ENCODE peak calls at places on chromosomes 7 and 10, in nine cellular contexts. One of them, this sample, is unnamed.
A peak's percentile ranks its signal among the peaks of the same experiment; 100 is the strongest.

GRCh38 chr7:92678291-92678920 is 88.2 kb upstream of the FAM133B start:
- DNase-seq in HAP-1: no peak
- DNase-seq in iris pigment epithelial cell: no peak
- DNase-seq in AG20443: no peak
- DNase-seq in stimulated activated CD8-positive, alpha-beta memory T cell treated with anti-CD3 and anti-CD28 coated beads, Interleukin-2, amount 100 ng/mL, for 1 hour: no peak
- DNase-seq in Panc1: no peak
- DNase-seq in sciatic nerve: no peak
- DNase-seq in stimulated activated CD4-positive, alpha-beta T cell treated with anti-CD3 and anti-CD28 coated beads, TNF-alpha, amount 100 ng/mL, for 4 hours: no peak
- DNase-seq in AG10803: no peak
- DNase-seq in this sample: no peak

GRCh38 chr10:12130237-12130872 is 878 bp downstream of the SEC61A2 start:
- DNase-seq in sciatic nerve: no peak
- DNase-seq in HAP-1: peak; percentile 83
- DNase-seq in Panc1: peak; percentile 24
- DNase-seq in stimulated activated CD8-positive, alpha-beta memory T cell treated with anti-CD3 and anti-CD28 coated beads, Interleukin-2, amount 100 ng/mL, for 1 hour: no peak
- DNase-seq in AG10803: peak; percentile 71
- DNase-seq in stimulated activated CD4-positive, alpha-beta T cell treated with anti-CD3 and anti-CD28 coated beads, TNF-alpha, amount 100 ng/mL, for 4 hours: no peak
- DNase-seq in iris pigment epithelial cell: peak; percentile 71
- DNase-seq in AG20443: peak; percentile 68
- DNase-seq in this sample: peak; percentile 45

GRCh38 chr7:538764-539685 is 19.4 kb upstream of the PDGFA start:
- DNase-seq in AG20443: no peak
- DNase-seq in sciatic nerve: no peak
- DNase-seq in stimulated activated CD8-positive, alpha-beta memory T cell treated with anti-CD3 and anti-CD28 coated beads, Interleukin-2, amount 100 ng/mL, for 1 hour: no peak
- DNase-seq in AG10803: no peak
- DNase-seq in stimulated activated CD4-positive, alpha-beta T cell treated with anti-CD3 and anti-CD28 coated beads, TNF-alpha, amount 100 ng/mL, for 4 hours: no peak
- DNase-seq in HAP-1: no peak
- DNase-seq in Panc1: no peak
- DNase-seq in iris pigment epithelial cell: no peak
- DNase-seq in this sample: no peak

GRCh38 chr10:133357293-133358151 is at the start of gene FUOM:
- DNase-seq in stimulated activated CD8-positive, alpha-beta memory T cell treated with anti-CD3 and anti-CD28 coated beads, Interleukin-2, amount 100 ng/mL, for 1 hour: no peak
- DNase-seq in AG10803: peak; percentile 15
- DNase-seq in iris pigment epithelial cell: peak; percentile 41
- DNase-seq in AG20443: peak; percentile 95
- DNase-seq in HAP-1: peak; percentile 75
- DNase-seq in sciatic nerve: peak; percentile 78
- DNase-seq in stimulated activated CD4-positive, alpha-beta T cell treated with anti-CD3 and anti-CD28 coated beads, TNF-alpha, amount 100 ng/mL, for 4 hours: peak; percentile 63
- DNase-seq in Panc1: no peak
- DNase-seq in this sample: peak; percentile 74

GRCh38 chr10:77419979-77420378 is 217.6 kb downstream of the KCNMA1 start:
- DNase-seq in AG10803: no peak
- DNase-seq in stimulated activated CD8-positive, alpha-beta memory T cell treated with anti-CD3 and anti-CD28 coated beads, Interleukin-2, amount 100 ng/mL, for 1 hour: no peak
- DNase-seq in HAP-1: no peak
- DNase-seq in sciatic nerve: no peak
- DNase-seq in AG20443: no peak
- DNase-seq in iris pigment epithelial cell: no peak
- DNase-seq in stimulated activated CD4-positive, alpha-beta T cell treated with anti-CD3 and anti-CD28 coated beads, TNF-alpha, amount 100 ng/mL, for 4 hours: no peak
- DNase-seq in Panc1: no peak
- DNase-seq in this sample: no peak

GRCh38 chr10:6498771-6499170 is 81.3 kb downstream of the PRKCQ start:
- DNase-seq in AG20443: no peak
- DNase-seq in AG10803: no peak
- DNase-seq in iris pigment epithelial cell: no peak
- DNase-seq in HAP-1: no peak
- DNase-seq in sciatic nerve: no peak
- DNase-seq in stimulated activated CD4-positive, alpha-beta T cell treated with anti-CD3 and anti-CD28 coated beads, TNF-alpha, amount 100 ng/mL, for 4 hours: no peak
- DNase-seq in stimulated activated CD8-positive, alpha-beta memory T cell treated with anti-CD3 and anti-CD28 coated beads, Interleukin-2, amount 100 ng/mL, for 1 hour: peak; percentile 32
- DNase-seq in Panc1: no peak
- DNase-seq in this sample: no peak

GRCh38 chr7:4792537-4793126 is 17.2 kb downstream of the AP5Z1 start:
- DNase-seq in iris pigment epithelial cell: peak; percentile 38
- DNase-seq in AG20443: no peak
- DNase-seq in Panc1: no peak
- DNase-seq in stimulated activated CD4-positive, alpha-beta T cell treated with anti-CD3 and anti-CD28 coated beads, TNF-alpha, amount 100 ng/mL, for 4 hours: no peak
- DNase-seq in stimulated activated CD8-positive, alpha-beta memory T cell treated with anti-CD3 and anti-CD28 coated beads, Interleukin-2, amount 100 ng/mL, for 1 hour: no peak
- DNase-seq in AG10803: peak; percentile 22
- DNase-seq in sciatic nerve: peak; percentile 75
- DNase-seq in HAP-1: no peak
- DNase-seq in this sample: peak; percentile 70

GRCh38 chr7:47601119-47601880 is 19.4 kb upstream of the TNS3 start:
- DNase-seq in iris pigment epithelial cell: peak; percentile 98
- DNase-seq in AG20443: peak; percentile 62
- DNase-seq in Panc1: no peak
- DNase-seq in sciatic nerve: no peak
- DNase-seq in AG10803: peak; percentile 89
- DNase-seq in stimulated activated CD8-positive, alpha-beta memory T cell treated with anti-CD3 and anti-CD28 coated beads, Interleukin-2, amount 100 ng/mL, for 1 hour: no peak
- DNase-seq in stimulated activated CD4-positive, alpha-beta T cell treated with anti-CD3 and anti-CD28 coated beads, TNF-alpha, amount 100 ng/mL, for 4 hours: no peak
- DNase-seq in HAP-1: no peak
- DNase-seq in this sample: no peak

GRCh38 chr10:72800741-72801092 is 92.8 kb upstream of the OIT3 start:
- DNase-seq in stimulated activated CD8-positive, alpha-beta memory T cell treated with anti-CD3 and anti-CD28 coated beads, Interleukin-2, amount 100 ng/mL, for 1 hour: no peak
- DNase-seq in iris pigment epithelial cell: no peak
- DNase-seq in HAP-1: no peak
- DNase-seq in AG20443: no peak
- DNase-seq in Panc1: no peak
- DNase-seq in stimulated activated CD4-positive, alpha-beta T cell treated with anti-CD3 and anti-CD28 coated beads, TNF-alpha, amount 100 ng/mL, for 4 hours: no peak
- DNase-seq in AG10803: no peak
- DNase-seq in sciatic nerve: no peak
- DNase-seq in this sample: no peak

GRCh38 chr10:1560535-1561192 is 176.7 kb downstream of the ADARB2 start:
- DNase-seq in HAP-1: no peak
- DNase-seq in sciatic nerve: no peak
- DNase-seq in iris pigment epithelial cell: no peak
- DNase-seq in Panc1: no peak
- DNase-seq in stimulated activated CD4-positive, alpha-beta T cell treated with anti-CD3 and anti-CD28 coated beads, TNF-alpha, amount 100 ng/mL, for 4 hours: no peak
- DNase-seq in AG10803: no peak
- DNase-seq in AG20443: no peak
- DNase-seq in stimulated activated CD8-positive, alpha-beta memory T cell treated with anti-CD3 and anti-CD28 coated beads, Interleukin-2, amount 100 ng/mL, for 1 hour: no peak
- DNase-seq in this sample: no peak

GRCh38 chr7:42449431-42449830 is 212.4 kb upstream of the GLI3 start:
- DNase-seq in sciatic nerve: no peak
- DNase-seq in stimulated activated CD8-positive, alpha-beta memory T cell treated with anti-CD3 and anti-CD28 coated beads, Interleukin-2, amount 100 ng/mL, for 1 hour: no peak
- DNase-seq in Panc1: no peak
- DNase-seq in AG10803: no peak
- DNase-seq in iris pigment epithelial cell: no peak
- DNase-seq in stimulated activated CD4-positive, alpha-beta T cell treated with anti-CD3 and anti-CD28 coated beads, TNF-alpha, amount 100 ng/mL, for 4 hours: no peak
- DNase-seq in HAP-1: no peak
- DNase-seq in AG20443: no peak
- DNase-seq in this sample: no peak

GRCh38 chr10:110496553-110497437 is 912 bp upstream of the DUSP5 start:
- DNase-seq in stimulated activated CD8-positive, alpha-beta memory T cell treated with anti-CD3 and anti-CD28 coated beads, Interleukin-2, amount 100 ng/mL, for 1 hour: no peak
- DNase-seq in Panc1: no peak
- DNase-seq in iris pigment epithelial cell: no peak
- DNase-seq in AG10803: no peak
- DNase-seq in HAP-1: no peak
- DNase-seq in sciatic nerve: peak; percentile 59
- DNase-seq in stimulated activated CD4-positive, alpha-beta T cell treated with anti-CD3 and anti-CD28 coated beads, TNF-alpha, amount 100 ng/mL, for 4 hours: no peak
- DNase-seq in AG20443: no peak
- DNase-seq in this sample: no peak

GRCh38 chr7:128885370-128886187 is 22.9 kb downstream of the ATP6V1F start:
- DNase-seq in stimulated activated CD8-positive, alpha-beta memory T cell treated with anti-CD3 and anti-CD28 coated beads, Interleukin-2, amount 100 ng/mL, for 1 hour: no peak
- DNase-seq in HAP-1: no peak
- DNase-seq in AG10803: no peak
- DNase-seq in AG20443: no peak
- DNase-seq in Panc1: no peak
- DNase-seq in iris pigment epithelial cell: no peak
- DNase-seq in sciatic nerve: no peak
- DNase-seq in stimulated activated CD4-positive, alpha-beta T cell treated with anti-CD3 and anti-CD28 coated beads, TNF-alpha, amount 100 ng/mL, for 4 hours: no peak
- DNase-seq in this sample: no peak

GRCh38 chr10:52682766-52683165 is 89.8 kb downstream of the MBL2 start:
- DNase-seq in HAP-1: no peak
- DNase-seq in sciatic nerve: no peak
- DNase-seq in AG20443: no peak
- DNase-seq in stimulated activated CD4-positive, alpha-beta T cell treated with anti-CD3 and anti-CD28 coated beads, TNF-alpha, amount 100 ng/mL, for 4 hours: no peak
- DNase-seq in Panc1: no peak
- DNase-seq in iris pigment epithelial cell: no peak
- DNase-seq in stimulated activated CD8-positive, alpha-beta memory T cell treated with anti-CD3 and anti-CD28 coated beads, Interleukin-2, amount 100 ng/mL, for 1 hour: no peak
- DNase-seq in AG10803: no peak
- DNase-seq in this sample: no peak

GRCh38 chr10:101123085-101123814 is 7.8 kb upstream of the TLX1 start:
- DNase-seq in iris pigment epithelial cell: no peak
- DNase-seq in stimulated activated CD8-positive, alpha-beta memory T cell treated with anti-CD3 and anti-CD28 coated beads, Interleukin-2, amount 100 ng/mL, for 1 hour: no peak
- DNase-seq in AG20443: no peak
- DNase-seq in HAP-1: no peak
- DNase-seq in Panc1: no peak
- DNase-seq in AG10803: no peak
- DNase-seq in sciatic nerve: no peak
- DNase-seq in stimulated activated CD4-positive, alpha-beta T cell treated with anti-CD3 and anti-CD28 coated beads, TNF-alpha, amount 100 ng/mL, for 4 hours: no peak
- DNase-seq in this sample: no peak

GRCh38 chr7:159227433-159227832 is 82.8 kb upstream of the VIPR2 start:
- DNase-seq in stimulated activated CD4-positive, alpha-beta T cell treated with anti-CD3 and anti-CD28 coated beads, TNF-alpha, amount 100 ng/mL, for 4 hours: no peak
- DNase-seq in Panc1: no peak
- DNase-seq in sciatic nerve: no peak
- DNase-seq in iris pigment epithelial cell: no peak
- DNase-seq in stimulated activated CD8-positive, alpha-beta memory T cell treated with anti-CD3 and anti-CD28 coated beads, Interleukin-2, amount 100 ng/mL, for 1 hour: no peak
- DNase-seq in AG20443: no peak
- DNase-seq in AG10803: no peak
- DNase-seq in HAP-1: no peak
- DNase-seq in this sample: no peak

GRCh38 chr7:83876593-83876992 is 227.7 kb upstream of the SEMA3E start:
- DNase-seq in AG20443: peak; percentile 20
- DNase-seq in AG10803: peak; percentile 14
- DNase-seq in HAP-1: no peak
- DNase-seq in Panc1: no peak
- DNase-seq in stimulated activated CD8-positive, alpha-beta memory T cell treated with anti-CD3 and anti-CD28 coated beads, Interleukin-2, amount 100 ng/mL, for 1 hour: no peak
- DNase-seq in stimulated activated CD4-positive, alpha-beta T cell treated with anti-CD3 and anti-CD28 coated beads, TNF-alpha, amount 100 ng/mL, for 4 hours: no peak
- DNase-seq in sciatic nerve: no peak
- DNase-seq in iris pigment epithelial cell: peak; percentile 12
- DNase-seq in this sample: no peak

GRCh38 chr10:112797221-112797620 is 152.8 kb upstream of the TCF7L2 start:
- DNase-seq in AG10803: no peak
- DNase-seq in AG20443: no peak
- DNase-seq in iris pigment epithelial cell: no peak
- DNase-seq in sciatic nerve: no peak
- DNase-seq in HAP-1: no peak
- DNase-seq in Panc1: no peak
- DNase-seq in stimulated activated CD4-positive, alpha-beta T cell treated with anti-CD3 and anti-CD28 coated beads, TNF-alpha, amount 100 ng/mL, for 4 hours: no peak
- DNase-seq in stimulated activated CD8-positive, alpha-beta memory T cell treated with anti-CD3 and anti-CD28 coated beads, Interleukin-2, amount 100 ng/mL, for 1 hour: no peak
- DNase-seq in this sample: no peak

GRCh38 chr10:93568105-93568390 is 1.6 kb downstream of the FFAR4 start:
- DNase-seq in Panc1: no peak
- DNase-seq in stimulated activated CD4-positive, alpha-beta T cell treated with anti-CD3 and anti-CD28 coated beads, TNF-alpha, amount 100 ng/mL, for 4 hours: no peak
- DNase-seq in AG20443: peak; percentile 40
- DNase-seq in stimulated activated CD8-positive, alpha-beta memory T cell treated with anti-CD3 and anti-CD28 coated beads, Interleukin-2, amount 100 ng/mL, for 1 hour: no peak
- DNase-seq in AG10803: no peak
- DNase-seq in iris pigment epithelial cell: no peak
- DNase-seq in HAP-1: no peak
- DNase-seq in sciatic nerve: no peak
- DNase-seq in this sample: no peak

GRCh38 chr10:4067552-4068254 is 282.7 kb upstream of the KLF6 start:
- DNase-seq in AG20443: no peak
- DNase-seq in sciatic nerve: no peak
- DNase-seq in stimulated activated CD4-positive, alpha-beta T cell treated with anti-CD3 and anti-CD28 coated beads, TNF-alpha, amount 100 ng/mL, for 4 hours: no peak
- DNase-seq in stimulated activated CD8-positive, alpha-beta memory T cell treated with anti-CD3 and anti-CD28 coated beads, Interleukin-2, amount 100 ng/mL, for 1 hour: no peak
- DNase-seq in Panc1: no peak
- DNase-seq in HAP-1: no peak
- DNase-seq in iris pigment epithelial cell: no peak
- DNase-seq in AG10803: no peak
- DNase-seq in this sample: no peak

GRCh38 chr7:22821702-22822485 is 755 bp downstream of the TOMM7 start:
- DNase-seq in Panc1: no peak
- DNase-seq in stimulated activated CD4-positive, alpha-beta T cell treated with anti-CD3 and anti-CD28 coated beads, TNF-alpha, amount 100 ng/mL, for 4 hours: no peak
- DNase-seq in sciatic nerve: no peak
- DNase-seq in stimulated activated CD8-positive, alpha-beta memory T cell treated with anti-CD3 and anti-CD28 coated beads, Interleukin-2, amount 100 ng/mL, for 1 hour: no peak
- DNase-seq in AG20443: no peak
- DNase-seq in HAP-1: no peak
- DNase-seq in AG10803: peak; percentile 38
- DNase-seq in iris pigment epithelial cell: peak; percentile 14
- DNase-seq in this sample: no peak

GRCh38 chr10:80408198-80409085 is at the start of gene PRXL2A:
- DNase-seq in AG20443: peak; percentile 44
- DNase-seq in Panc1: no peak
- DNase-seq in stimulated activated CD8-positive, alpha-beta memory T cell treated with anti-CD3 and anti-CD28 coated beads, Interleukin-2, amount 100 ng/mL, for 1 hour: peak; percentile 66
- DNase-seq in iris pigment epithelial cell: peak; percentile 46
- DNase-seq in stimulated activated CD4-positive, alpha-beta T cell treated with anti-CD3 and anti-CD28 coated beads, TNF-alpha, amount 100 ng/mL, for 4 hours: peak; percentile 56
- DNase-seq in sciatic nerve: peak; percentile 95
- DNase-seq in AG10803: no peak
- DNase-seq in HAP-1: peak; percentile 43
- DNase-seq in this sample: peak; percentile 85

GRCh38 chr10:110918269-110918632 is 729 bp downstream of the BBIP1 start:
- DNase-seq in Panc1: peak; percentile 79
- DNase-seq in stimulated activated CD8-positive, alpha-beta memory T cell treated with anti-CD3 and anti-CD28 coated beads, Interleukin-2, amount 100 ng/mL, for 1 hour: no peak
- DNase-seq in HAP-1: peak; percentile 94
- DNase-seq in stimulated activated CD4-positive, alpha-beta T cell treated with anti-CD3 and anti-CD28 coated beads, TNF-alpha, amount 100 ng/mL, for 4 hours: peak; percentile 62
- DNase-seq in AG10803: peak; percentile 97
- DNase-seq in sciatic nerve: peak; percentile 97
- DNase-seq in AG20443: peak; percentile 95
- DNase-seq in iris pigment epithelial cell: peak; percentile 98
- DNase-seq in this sample: no peak

GRCh38 chr7:46440186-46440585 is 519.1 kb upstream of the IGFBP3 start:
- DNase-seq in HAP-1: no peak
- DNase-seq in AG10803: no peak
- DNase-seq in sciatic nerve: no peak
- DNase-seq in stimulated activated CD4-positive, alpha-beta T cell treated with anti-CD3 and anti-CD28 coated beads, TNF-alpha, amount 100 ng/mL, for 4 hours: no peak
- DNase-seq in stimulated activated CD8-positive, alpha-beta memory T cell treated with anti-CD3 and anti-CD28 coated beads, Interleukin-2, amount 100 ng/mL, for 1 hour: no peak
- DNase-seq in iris pigment epithelial cell: no peak
- DNase-seq in AG20443: no peak
- DNase-seq in Panc1: no peak
- DNase-seq in this sample: no peak

GRCh38 chr10:3772349-3773222 is 12.4 kb downstream of the KLF6 start:
- DNase-seq in iris pigment epithelial cell: peak; percentile 42
- DNase-seq in AG10803: no peak
- DNase-seq in stimulated activated CD8-positive, alpha-beta memory T cell treated with anti-CD3 and anti-CD28 coated beads, Interleukin-2, amount 100 ng/mL, for 1 hour: no peak
- DNase-seq in HAP-1: no peak
- DNase-seq in AG20443: no peak
- DNase-seq in sciatic nerve: no peak
- DNase-seq in stimulated activated CD4-positive, alpha-beta T cell treated with anti-CD3 and anti-CD28 coated beads, TNF-alpha, amount 100 ng/mL, for 4 hours: no peak
- DNase-seq in Panc1: no peak
- DNase-seq in this sample: no peak

GRCh38 chr7:105011771-105012502 is 2.1 kb upstream of the KMT2E start:
- DNase-seq in HAP-1: no peak
- DNase-seq in iris pigment epithelial cell: no peak
- DNase-seq in stimulated activated CD4-positive, alpha-beta T cell treated with anti-CD3 and anti-CD28 coated beads, TNF-alpha, amount 100 ng/mL, for 4 hours: no peak
- DNase-seq in AG20443: no peak
- DNase-seq in sciatic nerve: no peak
- DNase-seq in Panc1: no peak
- DNase-seq in AG10803: no peak
- DNase-seq in stimulated activated CD8-positive, alpha-beta memory T cell treated with anti-CD3 and anti-CD28 coated beads, Interleukin-2, amount 100 ng/mL, for 1 hour: no peak
- DNase-seq in this sample: no peak

GRCh38 chr10:104127411-104127810 is 5.4 kb downstream of the SFR1 start:
- DNase-seq in HAP-1: no peak
- DNase-seq in sciatic nerve: no peak
- DNase-seq in AG20443: no peak
- DNase-seq in AG10803: no peak
- DNase-seq in iris pigment epithelial cell: no peak
- DNase-seq in stimulated activated CD4-positive, alpha-beta T cell treated with anti-CD3 and anti-CD28 coated beads, TNF-alpha, amount 100 ng/mL, for 4 hours: no peak
- DNase-seq in Panc1: no peak
- DNase-seq in stimulated activated CD8-positive, alpha-beta memory T cell treated with anti-CD3 and anti-CD28 coated beads, Interleukin-2, amount 100 ng/mL, for 1 hour: no peak
- DNase-seq in this sample: peak; percentile 8

GRCh38 chr10:124030711-124031110 is 62.7 kb downstream of the CHST15 start:
- DNase-seq in stimulated activated CD4-positive, alpha-beta T cell treated with anti-CD3 and anti-CD28 coated beads, TNF-alpha, amount 100 ng/mL, for 4 hours: no peak
- DNase-seq in AG20443: no peak
- DNase-seq in sciatic nerve: no peak
- DNase-seq in Panc1: no peak
- DNase-seq in AG10803: no peak
- DNase-seq in stimulated activated CD8-positive, alpha-beta memory T cell treated with anti-CD3 and anti-CD28 coated beads, Interleukin-2, amount 100 ng/mL, for 1 hour: no peak
- DNase-seq in HAP-1: no peak
- DNase-seq in iris pigment epithelial cell: no peak
- DNase-seq in this sample: no peak

GRCh38 chr10:34696423-34696822 is 118.7 kb downstream of the PARD3 start:
- DNase-seq in sciatic nerve: no peak
- DNase-seq in AG20443: peak; percentile 55
- DNase-seq in Panc1: no peak
- DNase-seq in stimulated activated CD8-positive, alpha-beta memory T cell treated with anti-CD3 and anti-CD28 coated beads, Interleukin-2, amount 100 ng/mL, for 1 hour: no peak
- DNase-seq in HAP-1: no peak
- DNase-seq in iris pigment epithelial cell: peak; percentile 84
- DNase-seq in stimulated activated CD4-positive, alpha-beta T cell treated with anti-CD3 and anti-CD28 coated beads, TNF-alpha, amount 100 ng/mL, for 4 hours: no peak
- DNase-seq in AG10803: peak; percentile 52
- DNase-seq in this sample: no peak

GRCh38 chr10:112721080-112721698 is 228.9 kb upstream of the TCF7L2 start:
- DNase-seq in AG10803: peak; percentile 58
- DNase-seq in sciatic nerve: no peak
- DNase-seq in stimulated activated CD4-positive, alpha-beta T cell treated with anti-CD3 and anti-CD28 coated beads, TNF-alpha, amount 100 ng/mL, for 4 hours: no peak
- DNase-seq in HAP-1: no peak
- DNase-seq in stimulated activated CD8-positive, alpha-beta memory T cell treated with anti-CD3 and anti-CD28 coated beads, Interleukin-2, amount 100 ng/mL, for 1 hour: no peak
- DNase-seq in iris pigment epithelial cell: peak; percentile 54
- DNase-seq in Panc1: peak; percentile 43
- DNase-seq in AG20443: peak; percentile 32
- DNase-seq in this sample: no peak

GRCh38 chr7:101597941-101598340 is 31.2 kb downstream of the MYL10 start:
- DNase-seq in sciatic nerve: no peak
- DNase-seq in Panc1: no peak
- DNase-seq in AG20443: no peak
- DNase-seq in stimulated activated CD8-positive, alpha-beta memory T cell treated with anti-CD3 and anti-CD28 coated beads, Interleukin-2, amount 100 ng/mL, for 1 hour: no peak
- DNase-seq in HAP-1: no peak
- DNase-seq in AG10803: no peak
- DNase-seq in iris pigment epithelial cell: no peak
- DNase-seq in stimulated activated CD4-positive, alpha-beta T cell treated with anti-CD3 and anti-CD28 coated beads, TNF-alpha, amount 100 ng/mL, for 4 hours: no peak
- DNase-seq in this sample: no peak